ENCODE peak calls at places on chromosomes 3 and 15, in ten cellular contexts. J, G, H, P, Z, W, O, T, Y and E are unnamed samples.
A peak's percentile ranks its signal among the peaks of the same experiment; 100 is the strongest.

GRCh38 chr15:29822100-29822684 is at the start of gene TJP1:
- DNase-seq in W (peak; percentile 83), P (peak; percentile 81), H (peak; percentile 95), O (peak; percentile 87), T (no peak), Z (peak; percentile 75), Y (no peak), G (peak; percentile 83), J (peak; percentile 85), E (no peak)

GRCh38 chr3:153399636-153400035 is 237.6 kb downstream of the RAP2B start:
- DNase-seq in W (no peak), O (no peak), G (no peak), H (no peak), Z (no peak), T (no peak), Y (no peak), P (no peak), J (no peak), E (no peak)

GRCh38 chr3:123169492-123169929 is 32.2 kb upstream of the SEC22A start:
- DNase-seq in J (no peak), H (no peak), W (no peak), T (no peak), O (no peak), Y (no peak), Z (no peak), P (no peak), G (peak; percentile 34), E (no peak)

GRCh38 chr15:66163553-66163952 is 90.0 kb downstream of the MEGF11 start:
- DNase-seq in Z (no peak), J (no peak), H (no peak), Y (no peak), W (no peak), G (no peak), P (no peak), T (no peak), O (no peak), E (no peak)

GRCh38 chr3:124999317-124999716 is 56.5 kb downstream of the HEG1 start:
- DNase-seq in H (peak; percentile 48), J (no peak), W (no peak), T (no peak), Z (no peak), O (no peak), Y (no peak), G (peak; percentile 46), P (no peak), E (no peak)

GRCh38 chr3:119469378-119470189 is 821 bp downstream of the POGLUT1 start:
- DNase-seq in J (no peak), T (no peak), G (no peak), Y (no peak), H (no peak), P (no peak), Z (no peak), O (peak; percentile 9), W (no peak), E (no peak)

GRCh38 chr3:38031022-38031994 is 1.9 kb upstream of the PLCD1 start:
- DNase-seq in G (peak; percentile 71), P (peak; percentile 81), Z (peak; percentile 83), J (peak; percentile 83), H (no peak), Y (no peak), O (no peak), W (peak; percentile 84), T (peak; percentile 31), E (no peak)

GRCh38 chr15:68447209-68447608 is 15.2 kb upstream of the ITGA11 start:
- DNase-seq in Y (no peak), W (no peak), Z (no peak), P (no peak), H (no peak), T (no peak), O (no peak), G (no peak), J (no peak), E (no peak)

GRCh38 chr15:60299452-60300047 is 98.2 kb downstream of the ANXA2 start:
- DNase-seq in P (peak; percentile 53), T (peak; percentile 8), G (peak; percentile 48), Z (peak; percentile 49), W (peak; percentile 82), H (peak; percentile 44), O (peak; percentile 9), Y (no peak), J (no peak), E (no peak)

GRCh38 chr15:79381593-79381992 is 50.5 kb upstream of the MINAR1 start:
- DNase-seq in W (no peak), H (no peak), P (no peak), O (no peak), T (no peak), J (no peak), Z (no peak), G (no peak), Y (no peak), E (no peak)

GRCh38 chr15:33064878-33065277 is 129.6 kb downstream of the FMN1 start:
- DNase-seq in J (no peak), O (no peak), P (no peak), Y (no peak), H (no peak), T (no peak), Z (no peak), G (no peak), W (no peak), E (no peak)

GRCh38 chr3:171710359-171710758 is 99.9 kb downstream of the PLD1 start:
- DNase-seq in T (no peak), W (no peak), Z (no peak), Y (no peak), G (no peak), P (no peak), O (no peak), J (no peak), H (no peak), E (no peak)
- H3K9me3 ChIP-seq in T (no peaks in the 10 kb centered on the region), W (no peaks in the 10 kb centered on the region), Z (no peaks in the 10 kb centered on the region), Y (peaks cover 4% of the 10 kb centered on the region), G (no peaks in the 10 kb centered on the region), P (no peaks in the 10 kb centered on the region), O (no peaks in the 10 kb centered on the region), J (no peaks in the 10 kb centered on the region), H (peaks cover 4% of the 10 kb centered on the region), E (no peaks in the 10 kb centered on the region)

GRCh38 chr3:182124716-182125115 is 413.0 kb downstream of the SOX2 start:
- DNase-seq in Z (no peak), T (no peak), H (no peak), J (no peak), G (no peak), Y (no peak), W (no peak), O (no peak), P (no peak), E (no peak)

GRCh38 chr3:182122779-182123178 is 411.1 kb downstream of the SOX2 start:
- DNase-seq in J (no peak), H (no peak), T (no peak), Z (no peak), Y (no peak), O (no peak), G (no peak), W (no peak), P (no peak), E (no peak)

GRCh38 chr3:182118081-182118480 is 406.4 kb downstream of the SOX2 start:
- DNase-seq in T (no peak), Z (no peak), H (no peak), O (no peak), P (no peak), J (no peak), G (no peak), W (no peak), Y (no peak), E (no peak)

GRCh38 chr3:182124187-182124586 is 412.5 kb downstream of the SOX2 start:
- DNase-seq in Y (no peak), Z (no peak), T (no peak), J (no peak), W (no peak), G (no peak), O (no peak), P (no peak), H (no peak), E (no peak)

DNA sequence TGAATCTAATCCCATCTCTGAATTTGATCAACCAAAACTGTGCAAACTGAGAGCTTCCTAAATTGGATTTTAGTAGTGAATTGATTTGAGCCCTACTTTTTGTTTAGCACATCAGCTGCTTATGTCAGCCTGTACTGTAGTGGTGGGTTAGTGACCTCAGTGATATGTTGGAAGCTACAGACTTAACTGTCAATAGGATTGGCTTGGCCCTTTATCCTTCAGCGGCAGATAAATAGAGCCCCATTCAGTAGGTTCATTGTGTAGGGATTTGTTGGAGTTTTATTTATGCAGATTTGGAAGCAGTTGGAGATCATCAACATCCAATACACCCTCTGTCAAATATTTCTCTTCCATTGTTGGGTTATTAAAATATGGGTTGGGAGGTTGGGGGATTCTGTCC is 409.7 kb downstream of the SOX2 start:
- DNase-seq in O (no peak), T (no peak), G (no peak), P (no peak), H (no peak), Y (no peak), W (no peak), J (no peak), Z (no peak), E (no peak)
- TF ChIP-seq POLR2AphosphoS5 in O (no peak), T (no peak), G (no peak), P (no peak), H (no peak), Y (no peak), W (no peak), J (no peak), Z (no peak), E (no peak)

GRCh38 chr15:25180606-25181289 is 226.0 kb downstream of the SNRPN start:
- DNase-seq in W (peak; percentile 28), G (peak; percentile 17), Y (peak; percentile 59), J (peak; percentile 53), P (peak; percentile 1), O (no peak), T (no peak), Z (no peak), H (no peak), E (no peak)
- H3K9me3 ChIP-seq in W (peaks cover 29% of the 10 kb centered on the region), G (peaks cover 99% of the 10 kb centered on the region), Y (peaks cover 96% of the 10 kb centered on the region), J (no peaks in the 10 kb centered on the region), P (no peaks in the 10 kb centered on the region), O (no peaks in the 10 kb centered on the region), T (peaks cover 12% of the 10 kb centered on the region), Z (no peaks in the 10 kb centered on the region), H (no peaks in the 10 kb centered on the region), E (no peaks in the 10 kb centered on the region)

DNA sequence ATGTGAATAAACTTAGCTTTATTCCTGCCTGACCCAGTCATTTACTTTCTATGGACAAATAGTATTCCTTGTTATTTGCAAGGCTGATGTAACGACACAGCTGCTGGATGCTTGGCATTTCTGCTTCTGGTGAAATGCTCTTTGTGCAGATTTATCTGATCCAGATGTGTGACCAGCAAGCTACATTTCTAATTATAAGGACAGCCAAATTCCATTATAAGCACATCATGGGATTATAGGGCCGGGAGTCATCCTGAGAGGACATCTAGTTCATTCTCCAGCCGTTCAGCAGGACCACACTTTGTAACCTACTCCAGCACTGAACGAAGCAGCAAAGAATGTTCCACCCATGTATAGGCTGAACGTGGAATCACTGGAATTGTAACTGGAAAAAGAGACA is 42.9 kb downstream of the FNDC3B start:
- DNase-seq in O (no peak), T (no peak), H (peak; percentile 57), Y (no peak), Z (no peak), G (no peak), J (peak; percentile 87), W (no peak), P (peak; percentile 22), E (no peak)
- TF ChIP-seq POLR2AphosphoS5 in O (no peak), T (no peak), H (peak; percentile 30), Y (no peak), Z (peak; percentile 40), G (no peak), J (peak; percentile 68), W (peak; percentile 92), P (peak; percentile 74), E (no peak)

DNA sequence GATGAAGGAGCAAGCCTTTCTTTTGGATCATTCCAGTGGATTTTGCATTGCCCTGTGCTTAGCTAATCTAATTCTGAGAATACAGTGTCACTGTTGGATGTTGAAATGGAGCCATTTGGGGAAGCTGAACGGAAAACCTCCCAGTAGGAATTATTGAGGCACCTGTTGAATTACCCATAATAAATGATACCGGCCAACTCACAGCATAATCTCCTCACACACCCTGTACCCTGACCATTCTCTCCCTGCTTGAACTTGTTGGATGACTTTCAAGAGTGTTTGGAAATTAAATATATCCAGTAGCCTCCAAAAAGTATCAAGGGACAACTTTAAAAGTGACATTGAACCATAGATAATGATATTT is 171.4 kb upstream of the HES1 start:
- DNase-seq in Z (no peak), G (no peak), W (no peak), H (no peak), O (no peak), J (no peak), Y (no peak), T (no peak), P (no peak), E (no peak)
- H3K9me3 ChIP-seq in Z (no peaks in the 10 kb centered on the region), G (no peaks in the 10 kb centered on the region), W (no peaks in the 10 kb centered on the region), H (no peaks in the 10 kb centered on the region), O (no peaks in the 10 kb centered on the region), J (no peaks in the 10 kb centered on the region), Y (no peaks in the 10 kb centered on the region), T (no peaks in the 10 kb centered on the region), P (no peaks in the 10 kb centered on the region), E (no peaks in the 10 kb centered on the region)